ENCODE peak calls at places on chromosomes 6 and 20, in nine cellular contexts. One of them, this sample, is unnamed.

GRCh38 chr20:32034581-32035397 is 17.3 kb upstream of the HCK start:
- DNase-seq in pancreas: no peak
- DNase-seq in Right ventricle myocardium inferior: no peak
- DNase-seq in skeletal muscle cell: no peak
- DNase-seq in heart right ventricle: no peak
- DNase-seq in ecto neural progenitor cell: no peak
- DNase-seq in MCF 10A: peak
- DNase-seq in left cardiac atrium: no peak
- DNase-seq in HL-60: peak
- DNase-seq in this sample: no peak

GRCh38 chr6:15247214-15247749 is 1.4 kb downstream of the JARID2 start:
- DNase-seq in pancreas: no peak
- DNase-seq in Right ventricle myocardium inferior: no peak
- DNase-seq in skeletal muscle cell: no peak
- DNase-seq in heart right ventricle: no peak
- DNase-seq in ecto neural progenitor cell: no peak
- DNase-seq in MCF 10A: no peak
- DNase-seq in left cardiac atrium: no peak
- DNase-seq in HL-60: no peak
- DNase-seq in this sample: no peak

GRCh38 chr6:38974389-38975133 is 74.0 kb upstream of the GLP1R start:
- DNase-seq in pancreas: no peak
- DNase-seq in Right ventricle myocardium inferior: no peak
- DNase-seq in skeletal muscle cell: peak
- DNase-seq in heart right ventricle: no peak
- DNase-seq in ecto neural progenitor cell: no peak
- DNase-seq in MCF 10A: no peak
- DNase-seq in left cardiac atrium: no peak
- DNase-seq in HL-60: no peak
- DNase-seq in this sample: no peak

GRCh38 chr20:47764154-47764734 is 21.0 kb downstream of the SULF2 start:
- DNase-seq in pancreas: no peak
- DNase-seq in Right ventricle myocardium inferior: no peak
- DNase-seq in skeletal muscle cell: no peak
- DNase-seq in heart right ventricle: no peak
- DNase-seq in ecto neural progenitor cell: no peak
- DNase-seq in MCF 10A: no peak
- DNase-seq in left cardiac atrium: no peak
- DNase-seq in HL-60: no peak
- DNase-seq in this sample: no peak

GRCh38 chr6:27679308-27679967 is 206.5 kb upstream of the ZNF184 start:
- DNase-seq in pancreas: no peak
- DNase-seq in Right ventricle myocardium inferior: no peak
- DNase-seq in skeletal muscle cell: no peak
- DNase-seq in heart right ventricle: no peak
- DNase-seq in ecto neural progenitor cell: peak
- DNase-seq in MCF 10A: no peak
- DNase-seq in left cardiac atrium: no peak
- DNase-seq in HL-60: no peak
- DNase-seq in this sample: no peak

GRCh38 chr6:4856779-4857178 is 80.6 kb downstream of the CDYL start:
- DNase-seq in pancreas: no peak
- DNase-seq in Right ventricle myocardium inferior: no peak
- DNase-seq in skeletal muscle cell: no peak
- DNase-seq in heart right ventricle: no peak
- DNase-seq in ecto neural progenitor cell: no peak
- DNase-seq in MCF 10A: no peak
- DNase-seq in left cardiac atrium: no peak
- DNase-seq in HL-60: no peak
- DNase-seq in this sample: no peak

GRCh38 chr6:111691345-111692225 is 85.9 kb upstream of the TRAF3IP2 start:
- DNase-seq in pancreas: no peak
- DNase-seq in Right ventricle myocardium inferior: no peak
- DNase-seq in skeletal muscle cell: peak
- DNase-seq in heart right ventricle: no peak
- DNase-seq in ecto neural progenitor cell: no peak
- DNase-seq in MCF 10A: no peak
- DNase-seq in left cardiac atrium: no peak
- DNase-seq in HL-60: no peak
- DNase-seq in this sample: no peak

GRCh38 chr6:52514514-52514913 is 62.3 kb downstream of the TRAM2 start:
- DNase-seq in pancreas: no peak
- DNase-seq in Right ventricle myocardium inferior: no peak
- DNase-seq in skeletal muscle cell: peak
- DNase-seq in heart right ventricle: no peak
- DNase-seq in ecto neural progenitor cell: no peak
- DNase-seq in MCF 10A: peak
- DNase-seq in left cardiac atrium: peak
- DNase-seq in HL-60: no peak
- DNase-seq in this sample: no peak

GRCh38 chr6:87151786-87152527 is 3.4 kb upstream of the ZNF292 start:
- DNase-seq in pancreas: peak
- DNase-seq in Right ventricle myocardium inferior: peak
- DNase-seq in skeletal muscle cell: no peak
- DNase-seq in heart right ventricle: peak
- DNase-seq in ecto neural progenitor cell: peak
- DNase-seq in MCF 10A: peak
- DNase-seq in left cardiac atrium: peak
- DNase-seq in HL-60: peak
- DNase-seq in this sample: peak

GRCh38 chr6:45495404-45496084 is 117.8 kb upstream of the SUPT3H start:
- DNase-seq in pancreas: no peak
- DNase-seq in Right ventricle myocardium inferior: no peak
- DNase-seq in skeletal muscle cell: no peak
- DNase-seq in heart right ventricle: no peak
- DNase-seq in ecto neural progenitor cell: no peak
- DNase-seq in MCF 10A: no peak
- DNase-seq in left cardiac atrium: no peak
- DNase-seq in HL-60: peak
- DNase-seq in this sample: no peak

GRCh38 chr6:33761922-33762629 is 15.4 kb upstream of the IP6K3 start:
- DNase-seq in pancreas: peak
- DNase-seq in Right ventricle myocardium inferior: peak
- DNase-seq in skeletal muscle cell: no peak
- DNase-seq in heart right ventricle: peak
- DNase-seq in ecto neural progenitor cell: peak
- DNase-seq in MCF 10A: peak
- DNase-seq in left cardiac atrium: peak
- DNase-seq in HL-60: peak
- DNase-seq in this sample: no peak

GRCh38 chr20:33551778-33552177 is 61.9 kb downstream of the CBFA2T2 start:
- DNase-seq in pancreas: no peak
- DNase-seq in Right ventricle myocardium inferior: no peak
- DNase-seq in skeletal muscle cell: no peak
- DNase-seq in heart right ventricle: no peak
- DNase-seq in ecto neural progenitor cell: no peak
- DNase-seq in MCF 10A: no peak
- DNase-seq in left cardiac atrium: no peak
- DNase-seq in HL-60: no peak
- DNase-seq in this sample: no peak

GRCh38 chr6:90293319-90293937 is 3.2 kb downstream of the BACH2 start:
- DNase-seq in pancreas: no peak
- DNase-seq in Right ventricle myocardium inferior: no peak
- DNase-seq in skeletal muscle cell: no peak
- DNase-seq in heart right ventricle: no peak
- DNase-seq in ecto neural progenitor cell: no peak
- DNase-seq in MCF 10A: no peak
- DNase-seq in left cardiac atrium: no peak
- DNase-seq in HL-60: no peak
- DNase-seq in this sample: no peak